ENCODE peak calls at places on chromosome 6, in four cellular contexts. A is natural killer cell, I is Daoy, C is HT-29. L is an unnamed sample.

GRCh38 chr6:34709386-34709785 is 12.8 kb upstream of the ILRUN start:
- DNase-seq in A (no peak), I (peak; percentile 48), C (no peak), L (no peak)

GRCh38 chr6:96716221-96716620 is 121.1 kb downstream of the GPR63 start:
- DNase-seq in A (no peak), I (no peak), C (no peak), L (no peak)

GRCh38 chr6:39048481-39049399 is at the start of gene GLP1R:
- DNase-seq in A (no peak), I (peak; percentile 29), C (no peak), L (peak; percentile 66)

GRCh38 chr6:87918461-87918941 is 129.1 kb upstream of the SPACA1 start:
- DNase-seq in A (no peak), I (no peak), C (no peak), L (no peak)

GRCh38 chr6:38489951-38490350 is 149.8 kb downstream of the BTBD9 start:
- DNase-seq in A (no peak), I (peak; percentile 6), C (no peak), L (no peak)

GRCh38 chr6:128570439-128571063 is 50.2 kb upstream of the PTPRK start:
- DNase-seq in A (no peak), I (peak; percentile 42), C (peak; percentile 44), L (peak; percentile 20)

GRCh38 chr6:14270925-14271791 is 153.6 kb downstream of the CD83 start:
- DNase-seq in A (no peak), I (peak; percentile 100), C (no peak), L (peak; percentile 82)

GRCh38 chr6:136956590-136957573 is 34.8 kb downstream of the SLC35D3 start:
- DNase-seq in A (peak; percentile 17), I (no peak), C (no peak), L (no peak)

GRCh38 chr6:112576421-112576820 is 229.3 kb downstream of the RFPL4B start:
- DNase-seq in A (no peak), I (no peak), C (no peak), L (no peak)

GRCh38 chr6:66555082-66555481 is 848.1 kb upstream of the EYS start:
- DNase-seq in A (no peak), I (no peak), C (no peak), L (no peak)

GRCh38 chr6:73724389-73724788 is 28.4 kb downstream of the CD109 start:
- DNase-seq in A (no peak), I (no peak), C (no peak), L (no peak)

GRCh38 chr6:147941143-147941542 is 401.5 kb upstream of the SASH1 start:
- DNase-seq in A (no peak), I (peak; percentile 73), C (no peak), L (no peak)

GRCh38 chr6:166903027-166903426 is 53.3 kb downstream of the RNASET2 start:
- DNase-seq in A (no peak), I (no peak), C (no peak), L (no peak)

GRCh38 chr6:72739368-72739779 is 117.5 kb downstream of the KCNQ5 start:
- DNase-seq in A (no peak), I (no peak), C (no peak), L (no peak)

GRCh38 chr6:136772685-136773472 is 19.4 kb downstream of the MAP3K5 start:
- DNase-seq in A (no peak), I (no peak), C (peak; percentile 27), L (peak; percentile 53)

GRCh38 chr6:142693446-142693845 is 251.5 kb downstream of the HIVEP2 start:
- DNase-seq in A (no peak), I (peak; percentile 71), C (no peak), L (no peak)

GRCh38 chr6:107670792-107671199 is 153.3 kb downstream of the SCML4 start:
- DNase-seq in A (no peak), I (peak; percentile 69), C (no peak), L (no peak)

GRCh38 chr6:39910164-39910563 is 24.1 kb downstream of the MOCS1 start:
- DNase-seq in A (no peak), I (no peak), C (no peak), L (no peak)

GRCh38 chr6:16811277-16811979 is 50.2 kb upstream of the ATXN1 start:
- DNase-seq in A (no peak), I (no peak), C (no peak), L (no peak)

GRCh38 chr6:157089851-157090250 is 233.5 kb downstream of the TMEM242 start:
- DNase-seq in A (no peak), I (no peak), C (no peak), L (no peak)

GRCh38 chr6:11812439-11812838 is 33.8 kb upstream of the ADTRP start:
- DNase-seq in A (no peak), I (no peak), C (no peak), L (no peak)

GRCh38 chr6:121887724-121888123 is 452.3 kb downstream of the GJA1 start:
- DNase-seq in A (no peak), I (no peak), C (no peak), L (no peak)

GRCh38 chr6:148273962-148274752 is 68.5 kb upstream of the SASH1 start:
- DNase-seq in A (no peak), I (peak; percentile 30), C (no peak), L (no peak)

GRCh38 chr6:38259736-38260135 is 380.0 kb downstream of the BTBD9 start:
- DNase-seq in A (no peak), I (peak; percentile 37), C (no peak), L (no peak)

GRCh38 chr6:159360306-159360705 is 191.1 kb downstream of the FNDC1 start:
- DNase-seq in A (no peak), I (no peak), C (no peak), L (no peak)